ENCODE peak calls at places on chromosomes 12 and 14, in seven cellular contexts. One of them, this sample, is unnamed.

GRCh38 chr14:24789277-24789832 is 155.4 kb upstream of the GZMB start:
- DNase-seq in psoas muscle: no peak
- DNase-seq in suprapubic skin: no peak
- DNase-seq in choroid plexus epithelial cell: no peak
- DNase-seq in cardiac muscle cell: no peak
- DNase-seq in bronchial epithelial cell: no peak
- DNase-seq in HCT116: no peak
- DNase-seq in this sample: no peak

GRCh38 chr14:22221508-22221907 is 367.5 kb downstream of the DAD1 start:
- DNase-seq in bronchial epithelial cell: peak
- DNase-seq in psoas muscle: no peak
- DNase-seq in cardiac muscle cell: peak
- DNase-seq in suprapubic skin: no peak
- DNase-seq in choroid plexus epithelial cell: peak
- DNase-seq in HCT116: peak
- DNase-seq in this sample: no peak

GRCh38 chr12:107515446-107515958 is 170.1 kb upstream of the PWP1 start:
- DNase-seq in suprapubic skin: peak
- DNase-seq in bronchial epithelial cell: peak
- DNase-seq in HCT116: peak
- DNase-seq in psoas muscle: peak
- DNase-seq in choroid plexus epithelial cell: peak
- DNase-seq in cardiac muscle cell: peak
- DNase-seq in this sample: no peak

GRCh38 chr12:113174461-113175384 is 10.6 kb downstream of the DDX54 start:
- DNase-seq in HCT116: no peak
- DNase-seq in choroid plexus epithelial cell: peak
- DNase-seq in suprapubic skin: peak
- DNase-seq in psoas muscle: peak
- DNase-seq in bronchial epithelial cell: peak
- DNase-seq in cardiac muscle cell: peak
- DNase-seq in this sample: peak

GRCh38 chr12:62898568-62898967 is 36.4 kb downstream of the PPM1H start:
- DNase-seq in choroid plexus epithelial cell: peak
- DNase-seq in HCT116: no peak
- DNase-seq in psoas muscle: no peak
- DNase-seq in cardiac muscle cell: no peak
- DNase-seq in bronchial epithelial cell: peak
- DNase-seq in suprapubic skin: no peak
- DNase-seq in this sample: no peak

GRCh38 chr14:21057803-21058675 is at the start of gene RNASE8:
- DNase-seq in psoas muscle: no peak
- DNase-seq in cardiac muscle cell: no peak
- DNase-seq in choroid plexus epithelial cell: peak
- DNase-seq in suprapubic skin: no peak
- DNase-seq in HCT116: no peak
- DNase-seq in bronchial epithelial cell: peak
- DNase-seq in this sample: no peak

GRCh38 chr14:89179891-89180404 is 237.1 kb downstream of the FOXN3 start:
- DNase-seq in cardiac muscle cell: no peak
- DNase-seq in HCT116: no peak
- DNase-seq in psoas muscle: no peak
- DNase-seq in bronchial epithelial cell: no peak
- DNase-seq in choroid plexus epithelial cell: no peak
- DNase-seq in suprapubic skin: no peak
- DNase-seq in this sample: no peak

GRCh38 chr12:53225635-53226424 is 6.2 kb downstream of the RARG start:
- DNase-seq in psoas muscle: no peak
- DNase-seq in choroid plexus epithelial cell: no peak
- DNase-seq in bronchial epithelial cell: peak
- DNase-seq in cardiac muscle cell: no peak
- DNase-seq in HCT116: no peak
- DNase-seq in suprapubic skin: no peak
- DNase-seq in this sample: no peak

GRCh38 chr12:121806556-121807308 is 2.9 kb downstream of the SETD1B start:
- DNase-seq in cardiac muscle cell: peak
- DNase-seq in suprapubic skin: no peak
- DNase-seq in bronchial epithelial cell: no peak
- DNase-seq in HCT116: no peak
- DNase-seq in choroid plexus epithelial cell: peak
- DNase-seq in psoas muscle: peak
- DNase-seq in this sample: no peak

GRCh38 chr12:93200291-93200917 is 177.3 kb upstream of the NUDT4 start:
- DNase-seq in choroid plexus epithelial cell: peak
- DNase-seq in psoas muscle: no peak
- DNase-seq in HCT116: no peak
- DNase-seq in cardiac muscle cell: peak
- DNase-seq in bronchial epithelial cell: no peak
- DNase-seq in suprapubic skin: no peak
- DNase-seq in this sample: no peak

GRCh38 chr14:67461341-67461985 is 27.1 kb downstream of the TMEM229B start:
- DNase-seq in suprapubic skin: no peak
- DNase-seq in HCT116: no peak
- DNase-seq in choroid plexus epithelial cell: peak
- DNase-seq in cardiac muscle cell: peak
- DNase-seq in bronchial epithelial cell: peak
- DNase-seq in psoas muscle: no peak
- DNase-seq in this sample: no peak

GRCh38 chr12:26557326-26557725 is 275.7 kb downstream of the ITPR2 start:
- DNase-seq in HCT116: no peak
- DNase-seq in cardiac muscle cell: no peak
- DNase-seq in bronchial epithelial cell: no peak
- DNase-seq in psoas muscle: no peak
- DNase-seq in choroid plexus epithelial cell: no peak
- DNase-seq in suprapubic skin: no peak
- DNase-seq in this sample: no peak

GRCh38 chr12:113241191-113242017 is 20.1 kb downstream of the TPCN1 start:
- DNase-seq in suprapubic skin: peak
- DNase-seq in choroid plexus epithelial cell: peak
- DNase-seq in psoas muscle: no peak
- DNase-seq in cardiac muscle cell: peak
- DNase-seq in HCT116: no peak
- DNase-seq in bronchial epithelial cell: peak
- DNase-seq in this sample: no peak

GRCh38 chr14:45785240-45785639 is 532.2 kb upstream of the MIS18BP1 start:
- DNase-seq in cardiac muscle cell: no peak
- DNase-seq in psoas muscle: no peak
- DNase-seq in choroid plexus epithelial cell: no peak
- DNase-seq in bronchial epithelial cell: peak
- DNase-seq in HCT116: no peak
- DNase-seq in suprapubic skin: no peak
- DNase-seq in this sample: no peak

GRCh38 chr12:51067229-51067628 is 16.2 kb downstream of the CSRNP2 start:
- DNase-seq in psoas muscle: no peak
- DNase-seq in cardiac muscle cell: no peak
- DNase-seq in HCT116: no peak
- DNase-seq in suprapubic skin: no peak
- DNase-seq in choroid plexus epithelial cell: no peak
- DNase-seq in bronchial epithelial cell: no peak
- DNase-seq in this sample: no peak

GRCh38 chr14:65502676-65503124 is 90.2 kb downstream of the FUT8 start:
- DNase-seq in bronchial epithelial cell: peak
- DNase-seq in psoas muscle: no peak
- DNase-seq in HCT116: peak
- DNase-seq in cardiac muscle cell: peak
- DNase-seq in choroid plexus epithelial cell: peak
- DNase-seq in suprapubic skin: no peak
- DNase-seq in this sample: no peak

GRCh38 chr14:89428556-89429196 is 11.6 kb upstream of the FOXN3 start:
- DNase-seq in psoas muscle: peak
- DNase-seq in HCT116: no peak
- DNase-seq in choroid plexus epithelial cell: no peak
- DNase-seq in bronchial epithelial cell: peak
- DNase-seq in suprapubic skin: no peak
- DNase-seq in cardiac muscle cell: no peak
- DNase-seq in this sample: no peak

GRCh38 chr14:104731249-104731924 is 7.4 kb downstream of the ADSS1 start:
- DNase-seq in choroid plexus epithelial cell: no peak
- DNase-seq in bronchial epithelial cell: no peak
- DNase-seq in cardiac muscle cell: no peak
- DNase-seq in suprapubic skin: no peak
- DNase-seq in psoas muscle: no peak
- DNase-seq in HCT116: no peak
- DNase-seq in this sample: no peak

GRCh38 chr12:115227137-115227615 is 543.2 kb upstream of the TBX3 start:
- DNase-seq in HCT116: peak
- DNase-seq in bronchial epithelial cell: peak
- DNase-seq in suprapubic skin: no peak
- DNase-seq in choroid plexus epithelial cell: peak
- DNase-seq in psoas muscle: peak
- DNase-seq in cardiac muscle cell: peak
- DNase-seq in this sample: no peak
- H3K4me3 ChIP-seq in HCT116: peak
- H3K4me3 ChIP-seq in bronchial epithelial cell: no peak
- H3K4me3 ChIP-seq in suprapubic skin: no peak
- H3K4me3 ChIP-seq in choroid plexus epithelial cell: no peak
- H3K4me3 ChIP-seq in psoas muscle: no peak
- H3K4me3 ChIP-seq in cardiac muscle cell: no peak
- H3K4me3 ChIP-seq in this sample: no peak

GRCh38 chr14:77140937-77141591 is 527 bp downstream of the ZDHHC22 start:
- DNase-seq in choroid plexus epithelial cell: peak
- DNase-seq in psoas muscle: no peak
- DNase-seq in cardiac muscle cell: peak
- DNase-seq in bronchial epithelial cell: no peak
- DNase-seq in suprapubic skin: no peak
- DNase-seq in HCT116: no peak
- DNase-seq in this sample: no peak
- H3K4me3 ChIP-seq in choroid plexus epithelial cell: peak
- H3K4me3 ChIP-seq in psoas muscle: peak
- H3K4me3 ChIP-seq in cardiac muscle cell: peak
- H3K4me3 ChIP-seq in bronchial epithelial cell: no peak
- H3K4me3 ChIP-seq in suprapubic skin: peak
- H3K4me3 ChIP-seq in HCT116: peak
- H3K4me3 ChIP-seq in this sample: no peak

GRCh38 chr12:58914457-58914856 is 5.8 kb downstream of the LRIG3 start:
- DNase-seq in suprapubic skin: no peak
- DNase-seq in HCT116: no peak
- DNase-seq in psoas muscle: no peak
- DNase-seq in choroid plexus epithelial cell: no peak
- DNase-seq in bronchial epithelial cell: peak
- DNase-seq in cardiac muscle cell: no peak
- DNase-seq in this sample: no peak
- H3K4me3 ChIP-seq in suprapubic skin: peak
- H3K4me3 ChIP-seq in HCT116: no peak
- H3K4me3 ChIP-seq in psoas muscle: no peak
- H3K4me3 ChIP-seq in choroid plexus epithelial cell: no peak
- H3K4me3 ChIP-seq in bronchial epithelial cell: no peak
- H3K4me3 ChIP-seq in cardiac muscle cell: no peak
- H3K4me3 ChIP-seq in this sample: no peak

GRCh38 chr12:4909397-4909733 is 340 bp upstream of the KCNA1 start:
- DNase-seq in suprapubic skin: no peak
- DNase-seq in choroid plexus epithelial cell: no peak
- DNase-seq in cardiac muscle cell: no peak
- DNase-seq in psoas muscle: no peak
- DNase-seq in bronchial epithelial cell: no peak
- DNase-seq in HCT116: no peak
- DNase-seq in this sample: no peak

GRCh38 chr12:4908694-4909396 is 860 bp upstream of the KCNA1 start:
- DNase-seq in psoas muscle: no peak
- DNase-seq in bronchial epithelial cell: no peak
- DNase-seq in HCT116: no peak
- DNase-seq in cardiac muscle cell: no peak
- DNase-seq in suprapubic skin: no peak
- DNase-seq in choroid plexus epithelial cell: no peak
- DNase-seq in this sample: peak

GRCh38 chr12:4911316-4911994 is 1.8 kb downstream of the KCNA1 start:
- DNase-seq in HCT116: no peak
- DNase-seq in suprapubic skin: no peak
- DNase-seq in choroid plexus epithelial cell: no peak
- DNase-seq in bronchial epithelial cell: no peak
- DNase-seq in cardiac muscle cell: no peak
- DNase-seq in psoas muscle: no peak
- DNase-seq in this sample: no peak

GRCh38 chr12:4910502-4911315 is 1.0 kb downstream of the KCNA1 start:
- DNase-seq in psoas muscle: no peak
- DNase-seq in HCT116: no peak
- DNase-seq in bronchial epithelial cell: no peak
- DNase-seq in cardiac muscle cell: no peak
- DNase-seq in choroid plexus epithelial cell: no peak
- DNase-seq in suprapubic skin: no peak
- DNase-seq in this sample: no peak

GRCh38 chr12:4909734-4910501 is at the start of gene KCNA1:
- DNase-seq in psoas muscle: peak
- DNase-seq in choroid plexus epithelial cell: no peak
- DNase-seq in suprapubic skin: no peak
- DNase-seq in HCT116: no peak
- DNase-seq in bronchial epithelial cell: no peak
- DNase-seq in cardiac muscle cell: peak
- DNase-seq in this sample: no peak
- H3K4me3 ChIP-seq in psoas muscle: peak
- H3K4me3 ChIP-seq in choroid plexus epithelial cell: peak
- H3K4me3 ChIP-seq in suprapubic skin: peak
- H3K4me3 ChIP-seq in HCT116: no peak
- H3K4me3 ChIP-seq in bronchial epithelial cell: no peak
- H3K4me3 ChIP-seq in cardiac muscle cell: peak
- H3K4me3 ChIP-seq in this sample: no peak

DNA sequence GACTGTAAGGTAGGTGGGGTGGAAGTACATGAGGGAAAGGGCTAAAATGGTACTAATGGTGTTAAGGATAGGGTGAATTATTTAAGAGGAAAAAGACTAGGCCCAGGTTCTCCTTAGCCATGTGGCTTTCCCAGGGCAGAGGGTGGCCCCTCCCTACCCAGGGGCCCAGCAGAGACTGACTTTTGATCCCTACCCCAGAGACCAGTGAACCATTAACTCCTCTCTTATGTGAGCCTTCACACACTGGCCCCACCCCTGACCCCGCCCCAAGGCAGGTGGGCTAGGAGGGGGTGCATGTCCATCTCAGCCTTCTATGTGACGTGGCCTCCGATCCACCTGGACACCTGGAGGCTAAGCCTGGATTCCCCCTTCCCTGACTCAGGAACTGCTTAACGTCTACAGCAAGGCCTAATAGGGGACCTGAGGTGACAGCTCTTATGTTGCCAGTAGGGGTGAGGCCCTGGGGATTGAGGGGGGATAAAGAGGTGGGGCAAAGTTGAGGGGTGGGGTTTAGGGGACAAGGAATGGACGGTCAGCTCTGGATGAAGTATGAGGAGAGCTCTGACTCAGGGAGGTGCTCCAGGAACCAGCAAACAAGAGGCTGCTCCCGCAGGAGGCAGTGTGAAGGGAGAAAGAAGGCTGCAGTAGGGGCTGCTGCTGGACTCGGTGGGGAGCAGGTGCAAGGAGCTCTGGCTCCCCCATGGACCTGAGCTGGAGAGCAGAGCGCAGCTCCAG is 765 bp downstream of the SLC39A5 start:
- DNase-seq in cardiac muscle cell: no peak
- DNase-seq in choroid plexus epithelial cell: no peak
- DNase-seq in psoas muscle: no peak
- DNase-seq in suprapubic skin: no peak
- DNase-seq in bronchial epithelial cell: no peak
- DNase-seq in HCT116: no peak
- DNase-seq in this sample: no peak
- H3K4me3 ChIP-seq in cardiac muscle cell: no peak
- H3K4me3 ChIP-seq in choroid plexus epithelial cell: no peak
- H3K4me3 ChIP-seq in psoas muscle: no peak
- H3K4me3 ChIP-seq in suprapubic skin: no peak
- H3K4me3 ChIP-seq in bronchial epithelial cell: no peak
- H3K4me3 ChIP-seq in HCT116: no peak
- H3K4me3 ChIP-seq in this sample: no peak

GRCh38 chr12:2053675-2054070 is 886 bp downstream of the CACNA1C start:
- DNase-seq in choroid plexus epithelial cell: no peak
- DNase-seq in suprapubic skin: no peak
- DNase-seq in HCT116: no peak
- DNase-seq in cardiac muscle cell: peak
- DNase-seq in psoas muscle: peak
- DNase-seq in bronchial epithelial cell: no peak
- DNase-seq in this sample: no peak
- H3K4me3 ChIP-seq in choroid plexus epithelial cell: peak
- H3K4me3 ChIP-seq in suprapubic skin: peak
- H3K4me3 ChIP-seq in HCT116: no peak
- H3K4me3 ChIP-seq in cardiac muscle cell: peak
- H3K4me3 ChIP-seq in psoas muscle: peak
- H3K4me3 ChIP-seq in bronchial epithelial cell: no peak
- H3K4me3 ChIP-seq in this sample: no peak